ENCODE peak calls at places on chromosomes 12 and 14, in nine cellular contexts. X is CD8-positive, alpha-beta memory T cell; N is COR-L47; C is EH; E is astrocyte of the spinal cord; T is psoas muscle; J is NCI-H524 treated with DMSO at 0.1 percent for 48 hours; S is stimulated activated CD8-positive, alpha-beta memory T cell treated with anti-CD3 and anti-CD28 coated beads, Interleukin-4, amount 100 ng/mL, for 1 hour; P is erythroblast. R is an unnamed sample.

GRCh38 chr12:123269980-123270379 is 1.7 kb downstream of the CDK2AP1 start:
- DNase-seq in P (no peak), S (no peak), C (no peak), X (no peak), N (no peak), J (no peak), T (no peak), E (no peak), R (no peak)

GRCh38 chr12:1805441-1806081 is 14.8 kb upstream of the LRTM2 start:
- DNase-seq in C (no peak), X (peak), J (no peak), N (no peak), E (no peak), T (peak), P (no peak), S (no peak), R (no peak)

GRCh38 chr12:46921754-46922113 is 95.9 kb upstream of the SLC38A4 start:
- DNase-seq in C (peak), E (no peak), J (no peak), S (no peak), N (no peak), T (no peak), P (no peak), X (no peak), R (peak)

GRCh38 chr12:114733919-114734318 is 49.9 kb upstream of the TBX3 start:
- DNase-seq in J (no peak), C (no peak), E (no peak), T (no peak), X (no peak), S (no peak), N (no peak), P (no peak), R (no peak)

GRCh38 chr12:26648066-26648465 is 184.9 kb downstream of the ITPR2 start:
- DNase-seq in P (no peak), T (no peak), C (no peak), S (no peak), J (no peak), N (no peak), X (no peak), E (no peak), R (no peak)

GRCh38 chr12:102675672-102676071 is 195.3 kb upstream of the IGF1 start:
- DNase-seq in X (no peak), N (no peak), C (peak), T (no peak), P (no peak), S (no peak), J (no peak), E (no peak), R (peak)

GRCh38 chr14:44732144-44732543 is 225.1 kb upstream of the FSCB start:
- DNase-seq in S (no peak), N (no peak), P (no peak), X (no peak), T (no peak), E (no peak), J (no peak), C (no peak), R (no peak)

GRCh38 chr12:70355972-70356371 is 10.1 kb upstream of the KCNMB4 start:
- DNase-seq in E (no peak), N (no peak), X (no peak), S (no peak), J (no peak), T (no peak), P (no peak), C (no peak), R (no peak)

GRCh38 chr14:22648506-22648905 is 4.4 kb upstream of the OR6J1 start:
- DNase-seq in E (no peak), J (no peak), C (no peak), S (no peak), P (no peak), N (no peak), T (no peak), X (no peak), R (no peak)

GRCh38 chr12:11756022-11756421 is 106.5 kb downstream of the ETV6 start:
- DNase-seq in J (no peak), X (no peak), T (no peak), E (no peak), N (no peak), S (no peak), C (no peak), P (no peak), R (no peak)

GRCh38 chr14:39376671-39377403 is 55.4 kb downstream of the FBXO33 start:
- DNase-seq in X (no peak), N (no peak), T (no peak), S (no peak), J (no peak), C (peak), E (peak), P (no peak), R (peak)

GRCh38 chr12:62435337-62436163 is 31.1 kb upstream of the MON2 start:
- DNase-seq in T (peak), P (peak), E (peak), C (peak), S (no peak), X (peak), J (peak), N (peak), R (peak)

GRCh38 chr14:30034049-30034635 is 106.5 kb upstream of the PRKD1 start:
- DNase-seq in S (no peak), X (no peak), P (no peak), J (no peak), T (no peak), E (peak), C (peak), N (peak), R (peak)

GRCh38 chr12:121784460-121784859 is 9.0 kb downstream of the RHOF start:
- DNase-seq in E (peak), N (no peak), X (no peak), P (no peak), T (no peak), J (no peak), S (no peak), C (peak), R (no peak)

GRCh38 chr12:13282861-13283260 is 86.3 kb downstream of the EMP1 start:
- DNase-seq in P (no peak), J (no peak), N (no peak), X (no peak), E (no peak), T (no peak), C (no peak), S (no peak), R (no peak)

GRCh38 chr14:87522575-87522974 is 470.4 kb downstream of the GALC start:
- DNase-seq in N (no peak), X (no peak), P (no peak), C (no peak), J (peak), S (no peak), E (no peak), T (no peak), R (no peak)